ENCODE peak calls at places on chromosome 13, in eight cellular contexts. X is thyroid gland; T is cardiac muscle cell; V is IMR-90; N is PC-9; K is effector memory CD4-positive, alpha-beta T cell; B is PC-3; D is ovary. U is an unnamed sample.

GRCh38 chr13:63408227-63409202 is 1992.9 kb upstream of the PCDH20 start:
- DNase-seq in X (no peak), T (no peak), V (peak), N (no peak), K (no peak), B (no peak), D (no peak), U (no peak)

GRCh38 chr13:24693862-24694471 is 13.8 kb downstream of the ATP12A start:
- DNase-seq in X (peak), T (peak), V (peak), N (peak), K (no peak), B (peak), D (no peak), U (peak)

GRCh38 chr13:76980075-76980718 is 11.7 kb upstream of the CLN5 start:
- DNase-seq in X (peak), T (peak), V (peak), N (no peak), K (peak), B (peak), D (peak), U (peak)

GRCh38 chr13:76884167-76884566 is 2.0 kb downstream of the KCTD12 start:
- DNase-seq in X (peak), T (peak), V (no peak), N (no peak), K (no peak), B (no peak), D (peak), U (no peak)

GRCh38 chr13:39419068-39419467 is 183.9 kb downstream of the LHFPL6 start:
- DNase-seq in X (no peak), T (no peak), V (no peak), N (no peak), K (no peak), B (no peak), D (no peak), U (no peak)

GRCh38 chr13:28528848-28529247 is 33.9 kb upstream of the FLT1 start:
- DNase-seq in X (no peak), T (no peak), V (no peak), N (no peak), K (no peak), B (peak), D (no peak), U (no peak)

GRCh38 chr13:111365149-111366005 is 44.9 kb downstream of the TEX29 start:
- DNase-seq in X (no peak), T (no peak), V (no peak), N (no peak), K (no peak), B (no peak), D (no peak), U (no peak)

GRCh38 chr13:30026093-30026492 is 175.7 kb upstream of the UBL3 start:
- DNase-seq in X (no peak), T (no peak), V (peak), N (no peak), K (no peak), B (peak), D (no peak), U (no peak)

GRCh38 chr13:85806553-85807175 is 7.4 kb upstream of the SLITRK6 start:
- DNase-seq in X (no peak), T (peak), V (peak), N (peak), K (no peak), B (peak), D (no peak), U (peak)

GRCh38 chr13:107665926-107666458 is 549.3 kb downstream of the LIG4 start:
- DNase-seq in X (no peak), T (no peak), V (peak), N (no peak), K (no peak), B (peak), D (no peak), U (no peak)

GRCh38 chr13:92806215-92806614 is 420.4 kb upstream of the GPC6 start:
- DNase-seq in X (no peak), T (no peak), V (no peak), N (no peak), K (no peak), B (peak), D (peak), U (no peak)

GRCh38 chr13:52899206-52899605 is 50.8 kb upstream of the PCDH8 start:
- DNase-seq in X (no peak), T (no peak), V (no peak), N (no peak), K (no peak), B (no peak), D (no peak), U (no peak)

GRCh38 chr13:110329258-110329657 is 22.2 kb downstream of the COL4A2 start:
- DNase-seq in X (no peak), T (no peak), V (no peak), N (no peak), K (no peak), B (no peak), D (no peak), U (no peak)

GRCh38 chr13:112931028-112931934 is 37.7 kb upstream of the MCF2L start:
- DNase-seq in X (no peak), T (peak), V (peak), N (peak), K (no peak), B (peak), D (no peak), U (no peak)

GRCh38 chr13:44218501-44219240 is 155.0 kb upstream of the SERP2 start:
- DNase-seq in X (peak), T (no peak), V (no peak), N (peak), K (no peak), B (peak), D (no peak), U (no peak)

GRCh38 chr13:111029957-111030609 is 85.0 kb upstream of the ARHGEF7 start:
- DNase-seq in X (no peak), T (no peak), V (no peak), N (no peak), K (no peak), B (no peak), D (no peak), U (no peak)

GRCh38 chr13:48902421-48902820 is 73.3 kb upstream of the FNDC3A start:
- DNase-seq in X (no peak), T (peak), V (peak), N (no peak), K (no peak), B (peak), D (no peak), U (no peak)

GRCh38 chr13:114019367-114019766 is 45.5 kb upstream of the C13orf46 start:
- DNase-seq in X (no peak), T (no peak), V (no peak), N (no peak), K (peak), B (no peak), D (no peak), U (no peak)

GRCh38 chr13:77034883-77035282 is 7.9 kb upstream of the FBXL3 start:
- DNase-seq in X (no peak), T (no peak), V (peak), N (no peak), K (no peak), B (peak), D (no peak), U (no peak)

GRCh38 chr13:113211774-113212173 is 2.4 kb downstream of the CUL4A start:
- DNase-seq in X (no peak), T (no peak), V (no peak), N (peak), K (no peak), B (peak), D (no peak), U (no peak)

GRCh38 chr13:46982856-46983582 is 86.2 kb upstream of the HTR2A start:
- DNase-seq in X (no peak), T (no peak), V (no peak), N (no peak), K (no peak), B (no peak), D (no peak), U (no peak)

GRCh38 chr13:102141625-102142472 is 260.0 kb downstream of the FGF14 start:
- DNase-seq in X (no peak), T (peak), V (peak), N (no peak), K (no peak), B (peak), D (no peak), U (no peak)

GRCh38 chr13:76271728-76272232 is 614.4 kb downstream of the KCTD12 start:
- DNase-seq in X (no peak), T (no peak), V (peak), N (no peak), K (no peak), B (no peak), D (no peak), U (no peak)

GRCh38 chr13:105087941-105088340 is 1447.5 kb downstream of the EFNB2 start:
- DNase-seq in X (no peak), T (peak), V (no peak), N (no peak), K (no peak), B (no peak), D (no peak), U (no peak)

GRCh38 chr13:110225007-110225406 is 82.0 kb downstream of the COL4A1 start:
- DNase-seq in X (no peak), T (no peak), V (no peak), N (peak), K (no peak), B (no peak), D (no peak), U (no peak)

GRCh38 chr13:105272660-105273631 is 1262.5 kb downstream of the EFNB2 start:
- DNase-seq in X (no peak), T (no peak), V (no peak), N (no peak), K (no peak), B (no peak), D (no peak), U (no peak)

GRCh38 chr13:31134055-31134711 is 27.5 kb downstream of the HSPH1 start:
- DNase-seq in X (no peak), T (no peak), V (no peak), N (no peak), K (no peak), B (no peak), D (no peak), U (no peak)

GRCh38 chr13:43835701-43836100 is 43.8 kb downstream of the CCDC122 start:
- DNase-seq in X (no peak), T (no peak), V (peak), N (no peak), K (no peak), B (no peak), D (no peak), U (no peak)

GRCh38 chr13:106121173-106121754 is 414.2 kb downstream of the EFNB2 start:
- DNase-seq in X (no peak), T (no peak), V (no peak), N (peak), K (no peak), B (peak), D (no peak), U (no peak)

GRCh38 chr13:25453966-25454365 is 82.2 kb downstream of the ATP8A2 start:
- DNase-seq in X (no peak), T (no peak), V (no peak), N (no peak), K (no peak), B (no peak), D (no peak), U (no peak)

GRCh38 chr13:81770868-81771505 is 1430.1 kb upstream of the SPRY2 start:
- DNase-seq in X (no peak), T (no peak), V (no peak), N (no peak), K (no peak), B (no peak), D (no peak), U (no peak)

GRCh38 chr13:95858286-95859075 is 181.5 kb downstream of the DNAJC3 start:
- DNase-seq in X (no peak), T (no peak), V (peak), N (no peak), K (no peak), B (peak), D (no peak), U (no peak)

GRCh38 chr13:29845440-29846056 is 4.9 kb downstream of the UBL3 start:
- DNase-seq in X (no peak), T (no peak), V (peak), N (no peak), K (no peak), B (peak), D (no peak), U (peak)

GRCh38 chr13:109400625-109401257 is 385.6 kb downstream of the IRS2 start:
- DNase-seq in X (no peak), T (no peak), V (no peak), N (no peak), K (no peak), B (no peak), D (no peak), U (no peak)

GRCh38 chr13:108322206-108322824 is 52.8 kb downstream of the TNFSF13B start:
- DNase-seq in X (no peak), T (peak), V (peak), N (no peak), K (no peak), B (peak), D (no peak), U (peak)

GRCh38 chr13:94674609-94675348 is 37.6 kb downstream of the SOX21 start:
- DNase-seq in X (peak), T (peak), V (peak), N (no peak), K (no peak), B (peak), D (no peak), U (peak)
- H3K27ac ChIP-seq in X (no peak), T (no peak), V (no peak), N (no peak), K (no peak), B (no peak), D (no peak), U (no peak)

GRCh38 chr13:33270906-33271538 is 14.5 kb downstream of the STARD13 start:
- DNase-seq in X (no peak), T (no peak), V (peak), N (peak), K (no peak), B (no peak), D (no peak), U (no peak)

GRCh38 chr13:33274264-33274663 is 11.3 kb downstream of the STARD13 start:
- DNase-seq in X (no peak), T (no peak), V (no peak), N (no peak), K (no peak), B (peak), D (no peak), U (no peak)

GRCh38 chr13:33271759-33272158 is 13.8 kb downstream of the STARD13 start:
- DNase-seq in X (no peak), T (no peak), V (peak), N (no peak), K (no peak), B (no peak), D (no peak), U (no peak)

GRCh38 chr13:33275916-33276315 is 9.6 kb downstream of the STARD13 start:
- DNase-seq in X (no peak), T (no peak), V (peak), N (no peak), K (no peak), B (no peak), D (no peak), U (no peak)

GRCh38 chr13:33272531-33273124 is 12.9 kb downstream of the STARD13 start:
- DNase-seq in X (no peak), T (no peak), V (no peak), N (no peak), K (no peak), B (peak), D (no peak), U (no peak)
- H3K4me3 ChIP-seq in X (no peak), T (no peak), V (no peak), N (no peak), K (no peak), B (no peak), D (no peak), U (no peak)

GRCh38 chr13:73335938-73336337 is 277.1 kb downstream of the KLF5 start:
- DNase-seq in X (no peak), T (no peak), V (no peak), N (no peak), K (no peak), B (no peak), D (no peak), U (no peak)

GRCh38 chr13:73338389-73338788 is 279.6 kb downstream of the KLF5 start:
- DNase-seq in X (no peak), T (no peak), V (no peak), N (no peak), K (no peak), B (no peak), D (no peak), U (no peak)

GRCh38 chr13:73336789-73337188 is 278.0 kb downstream of the KLF5 start:
- DNase-seq in X (no peak), T (no peak), V (no peak), N (peak), K (no peak), B (peak), D (no peak), U (no peak)

GRCh38 chr13:73339086-73339485 is 280.3 kb downstream of the KLF5 start:
- DNase-seq in X (no peak), T (no peak), V (no peak), N (no peak), K (no peak), B (no peak), D (no peak), U (no peak)

DNA sequence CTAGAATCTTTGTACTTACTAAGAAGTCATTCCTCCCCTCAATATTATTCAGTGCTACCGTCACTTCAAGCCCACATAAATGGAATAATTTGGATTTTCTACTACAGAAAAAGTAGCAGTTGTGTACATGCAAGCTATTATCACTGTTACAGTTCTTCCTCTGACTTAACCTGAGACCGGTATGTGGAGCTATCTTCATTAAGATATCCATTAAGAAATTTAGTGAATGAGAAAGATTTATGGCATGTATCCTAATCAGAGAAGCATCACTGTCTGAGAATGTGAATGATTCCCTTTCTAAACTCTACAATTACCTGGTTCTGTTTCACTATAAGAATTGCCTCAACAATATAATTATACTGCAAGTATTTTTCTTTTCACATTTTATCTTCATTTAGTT is 278.7 kb downstream of the KLF5 start:
- DNase-seq in X (no peak), T (no peak), V (no peak), N (no peak), K (no peak), B (no peak), D (no peak), U (no peak)
- H3K27ac ChIP-seq in X (no peak), T (no peak), V (no peak), N (peak), K (no peak), B (peak), D (no peak), U (no peak)

GRCh38 chr13:41054919-41055619 is 6.2 kb upstream of the WBP4 start:
- DNase-seq in X (no peak), T (no peak), V (no peak), N (no peak), K (no peak), B (no peak), D (no peak), U (peak)

GRCh38 chr13:41056194-41056593 is 5.1 kb upstream of the WBP4 start:
- DNase-seq in X (no peak), T (no peak), V (no peak), N (no peak), K (no peak), B (no peak), D (no peak), U (no peak)

GRCh38 chr13:41053384-41053826 is 7.9 kb upstream of the WBP4 start:
- DNase-seq in X (no peak), T (no peak), V (peak), N (peak), K (no peak), B (peak), D (no peak), U (no peak)

GRCh38 chr13:41052441-41052840 is 8.9 kb upstream of the WBP4 start:
- DNase-seq in X (peak), T (no peak), V (no peak), N (no peak), K (no peak), B (no peak), D (no peak), U (no peak)

GRCh38 chr13:41054212-41054877 is 7.0 kb upstream of the WBP4 start:
- DNase-seq in X (no peak), T (peak), V (peak), N (no peak), K (no peak), B (peak), D (no peak), U (peak)
- H3K4me3 ChIP-seq in X (no peak), T (no peak), V (no peak), N (no peak), K (no peak), B (peak), D (no peak), U (peak)

DNA sequence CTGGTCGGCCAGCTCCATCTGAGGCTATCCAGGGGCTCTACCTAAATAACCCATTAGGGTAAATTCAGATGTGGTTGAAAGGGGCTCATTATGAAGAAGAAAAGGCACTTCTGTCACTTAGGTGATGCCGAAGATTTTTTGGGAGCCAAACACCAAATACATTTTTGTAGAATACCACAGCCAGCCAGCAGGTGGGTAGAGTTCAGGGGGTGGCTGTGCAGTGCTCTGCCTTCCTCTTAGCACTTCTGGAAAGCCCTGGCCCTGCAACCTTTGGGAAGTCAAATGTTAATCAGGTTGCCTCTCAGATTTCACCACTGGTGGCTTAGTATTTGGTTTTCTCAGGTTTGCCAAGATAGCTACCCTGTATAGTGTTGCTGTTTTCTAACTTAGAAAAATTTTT is 18.5 kb upstream of the GPR18 start:
- DNase-seq in X (no peak), T (no peak), V (no peak), N (no peak), K (no peak), B (no peak), D (no peak), U (no peak)
- H3K27ac ChIP-seq in X (no peak), T (no peak), V (no peak), N (no peak), K (no peak), B (no peak), D (no peak), U (no peak)

GRCh38 chr13:50378513-50378970 is 363.3 kb downstream of the KCNRG start:
- DNase-seq in X (no peak), T (no peak), V (no peak), N (no peak), K (no peak), B (no peak), D (no peak), U (no peak)
- H3K4me3 ChIP-seq in X (no peak), T (no peak), V (no peak), N (no peak), K (no peak), B (no peak), D (no peak), U (no peak)

DNA sequence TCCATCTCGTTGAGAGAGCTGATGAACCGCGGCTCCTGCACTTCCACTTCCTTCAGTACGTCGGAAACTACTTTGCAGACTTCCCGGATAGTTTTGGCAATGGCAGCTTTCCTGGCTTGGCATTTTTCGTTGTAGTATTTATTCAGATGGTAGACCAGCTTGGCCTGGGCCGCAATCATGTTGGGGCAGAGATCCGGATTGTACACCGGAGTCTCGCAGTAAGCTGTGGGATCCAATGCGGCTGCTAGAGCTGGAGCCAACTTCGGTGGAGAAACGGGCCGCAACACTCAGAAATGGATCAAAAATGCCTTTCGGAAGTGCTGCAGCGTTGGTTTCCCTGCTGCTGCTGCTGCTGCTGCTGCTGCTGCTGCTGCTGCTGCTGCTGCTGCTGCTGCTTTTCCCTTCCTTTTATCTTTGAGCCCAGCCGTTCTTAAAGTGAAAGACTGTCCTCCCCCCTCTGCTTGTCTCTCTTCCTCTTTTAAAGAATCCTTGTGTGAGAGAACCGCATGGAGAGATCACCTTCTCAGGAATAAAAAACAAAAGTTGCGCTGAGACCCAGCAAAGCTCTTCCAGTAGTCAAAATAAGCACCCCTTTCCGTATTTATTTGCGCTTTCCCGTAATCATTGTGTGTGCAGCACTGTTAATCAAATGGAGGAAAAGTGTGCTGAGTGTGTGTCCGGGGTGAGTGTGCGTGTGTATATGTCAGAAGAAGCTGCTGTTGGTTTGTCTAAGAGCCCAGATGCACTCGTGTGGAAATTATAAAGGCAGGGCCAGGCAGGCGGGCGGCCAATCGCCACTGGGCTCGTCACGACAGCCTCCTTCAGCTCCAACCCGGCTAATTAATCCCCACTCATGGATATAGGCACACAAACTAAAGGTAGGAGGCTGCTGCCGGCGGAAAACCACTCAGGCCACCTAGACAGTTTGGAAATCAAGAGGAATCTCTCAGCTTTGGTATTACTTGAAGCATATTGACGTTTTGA is at the start of gene MAB21L1:
- DNase-seq in X (no peak), T (peak), V (peak), N (no peak), K (no peak), B (no peak), D (no peak), U (no peak)
- H3K27ac ChIP-seq in X (peak), T (no peak), V (no peak), N (no peak), K (no peak), B (no peak), D (peak), U (no peak)

GRCh38 chr13:33292712-33293111 is 7.2 kb upstream of the STARD13 start:
- DNase-seq in X (no peak), T (no peak), V (no peak), N (no peak), K (no peak), B (no peak), D (no peak), U (no peak)
- H3K4me3 ChIP-seq in X (no peak), T (no peak), V (no peak), N (no peak), K (no peak), B (no peak), D (no peak), U (no peak)